ENCODE peak calls at places on chromosomes 2 and 18, in five cellular contexts. O, V, A, C and H are unnamed samples.

GRCh38 chr2:175931751-175932295 is 70.2 kb downstream of the LNPK start:
- DNase-seq in A (peak; percentile 88), O (no peak), V (no peak), C (no peak), H (no peak)

GRCh38 chr2:51846796-51847195 is 814.9 kb upstream of the NRXN1 start:
- DNase-seq in O (no peak), A (peak; percentile 59), V (no peak), C (no peak), H (no peak)

GRCh38 chr2:191927991-191928390 is 81.1 kb upstream of the CAVIN2 start:
- DNase-seq in O (no peak), A (peak; percentile 45), C (no peak), V (peak; percentile 82), H (no peak)

GRCh38 chr2:45678791-45679348 is 27.4 kb downstream of the PRKCE start:
- DNase-seq in A (no peak), O (no peak), V (no peak), C (no peak), H (no peak)

GRCh38 chr2:109448946-109449788 is 164.6 kb downstream of the SEPTIN10 start:
- DNase-seq in C (peak; percentile 34), O (no peak), V (no peak), A (no peak), H (no peak)

GRCh38 chr2:149767516-149767974 is 180.0 kb upstream of the MMADHC start:
- DNase-seq in C (no peak), V (peak; percentile 70), A (peak; percentile 59), O (no peak), H (no peak)

GRCh38 chr2:38930600-38930999 is 40.9 kb downstream of the ARHGEF33 start:
- DNase-seq in A (no peak), V (no peak), O (no peak), C (no peak), H (no peak)

GRCh38 chr2:7707723-7708122 is 790.5 kb downstream of the RNF144A start:
- DNase-seq in A (peak; percentile 51), O (no peak), C (peak; percentile 10), V (peak; percentile 24), H (no peak)

GRCh38 chr2:216107760-216108159 is 1.4 kb upstream of the XRCC5 start:
- DNase-seq in V (peak; percentile 16), C (peak; percentile 77), O (no peak), A (no peak), H (peak; percentile 47)

GRCh38 chr2:38187416-38188127 is 111.6 kb upstream of the CYP1B1 start:
- DNase-seq in V (peak; percentile 70), A (peak; percentile 94), C (no peak), O (no peak), H (no peak)

GRCh38 chr2:39437522-39438296 is 624 bp upstream of the MAP4K3 start:
- DNase-seq in V (peak; percentile 40), A (peak; percentile 31), O (no peak), C (peak; percentile 49), H (no peak)

GRCh38 chr2:66692521-66692920 is 257.6 kb downstream of the MEIS1 start:
- DNase-seq in C (no peak), A (no peak), V (no peak), O (no peak), H (no peak)
- H3K4me3 ChIP-seq in C (no peak overlapping the region), A (no peak overlapping the region), V (no peak overlapping the region), O (no peak overlapping the region), H (no peak overlapping the region)

GRCh38 chr18:68402784-68403183 is 312.1 kb downstream of the TMX3 start:
- DNase-seq in A (no peak), O (no peak), C (no peak), V (no peak), H (no peak)
- H2AFZ ChIP-seq in A (no peak overlapping the region), O (no peak overlapping the region), C (no peak overlapping the region), V (no peak overlapping the region), H (no peak overlapping the region)

DNA sequence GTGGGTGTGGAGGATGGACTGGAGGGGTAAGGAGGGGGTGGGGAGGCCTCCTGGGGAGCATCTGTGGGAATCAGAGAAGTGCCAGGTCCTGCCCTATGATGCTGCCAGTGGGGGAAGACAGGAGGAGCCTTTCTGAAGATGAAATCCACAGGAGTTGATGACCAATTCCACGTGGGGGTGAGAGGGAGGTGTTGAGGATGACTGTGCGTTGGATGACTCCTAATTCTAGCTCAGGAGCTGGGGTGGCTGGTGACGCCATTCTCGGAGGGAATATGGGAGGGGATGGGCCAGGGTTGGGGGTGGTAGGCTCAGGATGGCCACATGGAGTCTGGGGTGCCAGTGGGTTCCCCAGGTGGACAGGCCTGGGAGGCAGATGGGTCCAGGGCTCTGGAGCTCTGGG is 32.3 kb downstream of the EMX1 start:
- DNase-seq in O (no peak), A (peak; percentile 39), V (no peak), C (peak; percentile 8), H (no peak)
- H4K91ac ChIP-seq in O (peak overlapping the region; percentile 100), A (no peak overlapping the region), V (no peak overlapping the region), C (no peak overlapping the region), H (no peak overlapping the region)

GRCh38 chr2:201260302-201260800 is at the start of gene CASP8:
- DNase-seq in C (peak; percentile 35), V (peak; percentile 83), A (peak; percentile 53), O (no peak), H (no peak)
- H3K4me3 ChIP-seq in C (no peak within 1 kb of the TSS), V (no peak within 1 kb of the TSS), A (no peak within 1 kb of the TSS), O (no peak within 1 kb of the TSS), H (no peak within 1 kb of the TSS)

GRCh38 chr18:59032308-59032707 is 107.4 kb upstream of the SEC11C start:
- DNase-seq in C (no peak), A (no peak), V (no peak), O (no peak), H (no peak)
- H2AFZ ChIP-seq in C (no peak overlapping the region), A (no peak overlapping the region), V (no peak overlapping the region), O (no peak overlapping the region), H (no peak overlapping the region)

DNA sequence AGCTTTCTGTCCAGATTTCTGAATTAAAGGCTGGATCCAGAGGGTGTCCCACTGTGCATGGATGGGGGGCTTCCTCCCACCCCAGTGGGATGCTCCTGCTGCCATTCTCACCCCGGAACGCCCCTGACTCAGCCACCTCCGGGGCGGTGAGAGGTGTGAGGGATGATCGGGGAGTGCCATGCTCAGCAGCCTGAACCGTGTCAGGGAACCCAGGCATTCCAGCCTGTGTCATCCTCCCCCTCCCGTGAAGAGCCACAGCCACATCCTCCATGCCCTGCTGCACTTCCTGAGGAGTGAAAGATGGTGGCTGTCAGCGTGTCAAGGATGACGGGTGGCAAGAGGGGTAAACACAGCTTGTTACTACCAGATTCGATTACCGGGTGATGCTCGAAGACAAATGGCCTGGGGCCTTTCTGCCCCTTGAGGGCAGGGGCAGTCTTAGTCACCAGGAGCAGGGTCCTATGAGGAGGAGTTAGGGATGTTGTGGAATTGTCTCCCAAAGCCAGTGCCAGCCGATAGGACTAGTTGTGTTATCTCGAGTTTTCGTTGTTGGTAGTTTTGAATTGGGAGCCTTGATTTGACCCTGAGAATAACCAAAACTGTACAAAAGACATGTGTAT is 80.8 kb downstream of the TCF7L1 start:
- DNase-seq in A (no peak), C (no peak), V (no peak), O (no peak), H (no peak)
- H4K91ac ChIP-seq in A (no peak overlapping the region), C (no peak overlapping the region), V (no peak overlapping the region), O (no peak overlapping the region), H (no peak overlapping the region)

DNA sequence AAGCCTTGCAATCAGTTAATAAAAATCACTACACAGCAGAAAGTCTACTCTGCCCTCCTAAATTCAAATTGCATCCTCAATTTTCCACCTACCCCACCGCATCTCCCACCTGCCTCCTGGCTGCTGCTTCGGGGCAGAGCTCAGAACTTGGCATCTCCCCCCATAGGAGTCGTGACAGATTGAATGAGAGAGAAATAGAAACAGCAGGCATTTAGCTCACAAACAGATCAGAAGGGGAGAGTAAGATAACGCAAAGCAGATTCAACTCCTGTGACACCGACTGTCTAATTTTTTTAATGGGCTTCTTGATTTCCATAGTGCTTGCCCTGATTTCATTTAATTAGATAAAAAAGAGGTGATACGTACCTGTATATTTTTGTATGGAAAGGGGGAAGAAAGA is 24.7 kb upstream of the LRRC30 start:
- DNase-seq in A (no peak), C (no peak), V (no peak), O (no peak), H (no peak)
- H3K4me3 ChIP-seq in A (no peak overlapping the region), C (no peak overlapping the region), V (no peak overlapping the region), O (no peak overlapping the region), H (no peak overlapping the region)

GRCh38 chr18:42533010-42533409 is 578.0 kb downstream of the PIK3C3 start:
- DNase-seq in A (no peak), C (no peak), V (no peak), O (no peak), H (no peak)
- H2AFZ ChIP-seq in A (no peak overlapping the region), C (no peak overlapping the region), V (no peak overlapping the region), O (no peak overlapping the region), H (peak overlapping the region; percentile 73)